ENCODE peak calls at places on chromosomes 3 and 15, in four cellular contexts. X is WERI-Rb-1, N is left cardiac atrium, D is mesenteric fat pad. Y is an unnamed sample.

GRCh38 chr3:12663311-12663935 is 494 bp downstream of the RAF1 start:
- DNase-seq in X (no peak), D (peak), N (peak), Y (peak)

GRCh38 chr3:46145147-46145546 is 63.0 kb downstream of the CCR1 start:
- DNase-seq in N (no peak), X (no peak), D (no peak), Y (no peak)

GRCh38 chr3:36227982-36228381 is 152.3 kb upstream of the STAC start:
- DNase-seq in X (peak), N (no peak), D (no peak), Y (no peak)

GRCh38 chr3:20843037-20843436 is 657.0 kb upstream of the SGO1 start:
- DNase-seq in N (no peak), X (no peak), D (no peak), Y (no peak)

GRCh38 chr3:196624008-196624790 is 15.3 kb upstream of the NRROS start:
- DNase-seq in N (no peak), X (no peak), D (no peak), Y (no peak)

GRCh38 chr15:98796685-98797084 is 148.3 kb downstream of the IGF1R start:
- DNase-seq in D (no peak), X (no peak), N (no peak), Y (no peak)

GRCh38 chr3:48561045-48561736 is 2.4 kb downstream of the UCN2 start:
- DNase-seq in X (peak), D (no peak), N (peak), Y (peak)

GRCh38 chr15:51171578-51171932 is 76.8 kb upstream of the TNFAIP8L3 start:
- DNase-seq in N (no peak), X (no peak), D (no peak), Y (no peak)

GRCh38 chr15:96187916-96188315 is 142.6 kb upstream of the NR2F2 start:
- DNase-seq in D (no peak), X (no peak), N (no peak), Y (no peak)

GRCh38 chr3:52195823-52196331 is 2.1 kb upstream of the ALAS1 start:
- DNase-seq in D (no peak), N (peak), X (no peak), Y (peak)

GRCh38 chr3:136919799-136920580 is 37.8 kb upstream of the IL20RB start:
- DNase-seq in D (no peak), X (no peak), N (no peak), Y (no peak)

GRCh38 chr3:40691598-40691905 is 166.8 kb downstream of the ZNF621 start:
- DNase-seq in X (no peak), N (no peak), D (no peak), Y (no peak)

GRCh38 chr15:36079021-36079420 is 500.4 kb upstream of the CDIN1 start:
- DNase-seq in D (no peak), X (no peak), N (no peak), Y (no peak)

GRCh38 chr15:71349336-71349735 is 234.1 kb downstream of the THSD4 start:
- DNase-seq in N (no peak), X (no peak), D (no peak), Y (no peak)

GRCh38 chr15:99703603-99704443 is 29.4 kb downstream of the LYSMD4 start:
- DNase-seq in N (no peak), X (no peak), D (no peak), Y (no peak)

GRCh38 chr3:42772670-42773408 is at the start of gene CCDC13:
- DNase-seq in D (peak), N (peak), X (peak), Y (peak)

GRCh38 chr3:69013256-69014021 is at the start of gene EOGT:
- DNase-seq in N (peak), X (peak), D (peak), Y (peak)

GRCh38 chr3:151766454-151766853 is 32.7 kb downstream of the AADACL2 start:
- DNase-seq in D (no peak), X (no peak), N (no peak), Y (no peak)

GRCh38 chr3:42014949-42015533 is 53.1 kb upstream of the ULK4 start:
- DNase-seq in X (peak), N (peak), D (peak), Y (peak)

GRCh38 chr15:60568301-60568742 is 89.4 kb upstream of the ICE2 start:
- DNase-seq in X (no peak), N (no peak), D (no peak), Y (peak)